ENCODE peak calls at places on chromosomes 2 and 18, in five cellular contexts. T is cardiac septum, I is MV-4-11, Y is cardiac muscle cell, D is ACHN. A is an unnamed sample.

GRCh38 chr18:47168509-47168908 is 7.7 kb downstream of the IER3IP1 start:
- DNase-seq in T (no peak), I (no peak), Y (no peak), D (no peak), A (no peak)

GRCh38 chr2:109736177-109736827 is 57.8 kb upstream of the RGPD5 start:
- DNase-seq in T (no peak), I (peak), Y (peak), D (peak), A (peak)

GRCh38 chr2:225590932-225591331 is 191.4 kb downstream of the NYAP2 start:
- DNase-seq in T (no peak), I (no peak), Y (no peak), D (no peak), A (no peak)

GRCh38 chr18:11944786-11945185 is 36.5 kb upstream of the IMPA2 start:
- DNase-seq in T (no peak), I (no peak), Y (no peak), D (no peak), A (no peak)

GRCh38 chr2:182088681-182089333 is 103.2 kb downstream of the PPP1R1C start:
- DNase-seq in T (no peak), I (no peak), Y (no peak), D (no peak), A (no peak)

GRCh38 chr2:170711196-170711773 is 3.9 kb upstream of the SP5 start:
- DNase-seq in T (no peak), I (no peak), Y (no peak), D (no peak), A (no peak)

GRCh38 chr2:1971124-1971523 is 226.8 kb upstream of the PXDN start:
- DNase-seq in T (no peak), I (no peak), Y (no peak), D (no peak), A (no peak)

GRCh38 chr2:219676586-219676985 is 49.2 kb downstream of the SLC4A3 start:
- DNase-seq in T (no peak), I (peak), Y (no peak), D (no peak), A (no peak)

GRCh38 chr2:73172963-73173362 is 29.4 kb upstream of the NOTO start:
- DNase-seq in T (no peak), I (no peak), Y (peak), D (no peak), A (no peak)

GRCh38 chr2:10316336-10316735 is 13.6 kb downstream of the HPCAL1 start:
- DNase-seq in T (no peak), I (no peak), Y (peak), D (no peak), A (no peak)

GRCh38 chr2:4972472-4972871 is 719.7 kb upstream of the SOX11 start:
- DNase-seq in T (no peak), I (no peak), Y (no peak), D (no peak), A (no peak)

GRCh38 chr18:76494541-76495403 is at the start of gene ZNF516:
- DNase-seq in T (no peak), I (peak), Y (peak), D (peak), A (no peak)

GRCh38 chr18:10122116-10122515 is 208.3 kb downstream of the VAPA start:
- DNase-seq in T (no peak), I (no peak), Y (peak), D (no peak), A (no peak)

GRCh38 chr18:7941533-7941932 is 374.4 kb downstream of the PTPRM start:
- DNase-seq in T (no peak), I (no peak), Y (no peak), D (no peak), A (no peak)

GRCh38 chr2:11752906-11753305 is 6.5 kb downstream of the LPIN1 start:
- DNase-seq in T (no peak), I (no peak), Y (no peak), D (no peak), A (no peak)

GRCh38 chr2:227079726-227080125 is 84.3 kb downstream of the COL4A4 start:
- DNase-seq in T (no peak), I (no peak), Y (no peak), D (no peak), A (no peak)

GRCh38 chr2:27920148-27920885 is 29.8 kb downstream of the BABAM2 start:
- DNase-seq in T (no peak), I (peak), Y (peak), D (peak), A (no peak)

GRCh38 chr2:150167711-150168110 is 319.8 kb downstream of the RND3 start:
- DNase-seq in T (no peak), I (no peak), Y (peak), D (peak), A (no peak)

GRCh38 chr18:49024808-49025361 is 74.1 kb upstream of the SMAD7 start:
- DNase-seq in T (no peak), I (no peak), Y (no peak), D (no peak), A (no peak)

GRCh38 chr2:12005886-12006681 is 259.7 kb downstream of the LPIN1 start:
- DNase-seq in T (no peak), I (peak), Y (peak), D (peak), A (peak)

GRCh38 chr2:27216416-27217137 is 592 bp upstream of the CAD start:
- DNase-seq in T (no peak), I (no peak), Y (no peak), D (no peak), A (no peak)

GRCh38 chr2:205405752-205406151 is 276.5 kb upstream of the NRP2 start:
- DNase-seq in T (no peak), I (no peak), Y (peak), D (no peak), A (no peak)

GRCh38 chr2:12064153-12064552 is 317.7 kb downstream of the LPIN1 start:
- DNase-seq in T (no peak), I (no peak), Y (no peak), D (no peak), A (no peak)

GRCh38 chr2:16105178-16105663 is 164.9 kb downstream of the MYCN start:
- DNase-seq in T (no peak), I (no peak), Y (no peak), D (no peak), A (no peak)

GRCh38 chr18:2529154-2529553 is 42.2 kb downstream of the METTL4 start:
- DNase-seq in T (no peak), I (no peak), Y (peak), D (peak), A (no peak)

GRCh38 chr2:178448968-178449661 is 1.9 kb downstream of the PRKRA start:
- DNase-seq in T (no peak), I (no peak), Y (peak), D (no peak), A (no peak)

GRCh38 chr2:238945433-238946150 is 97.7 kb downstream of the TWIST2 start:
- DNase-seq in T (peak), I (peak), Y (peak), D (peak), A (peak)

GRCh38 chr2:12479042-12479601 is 237.6 kb upstream of the TRIB2 start:
- DNase-seq in T (no peak), I (peak), Y (no peak), D (no peak), A (no peak)

GRCh38 chr2:176407711-176408110 is 138.5 kb downstream of the MTX2 start:
- DNase-seq in T (no peak), I (no peak), Y (no peak), D (no peak), A (no peak)

GRCh38 chr2:18804540-18804939 is 215.2 kb upstream of the NT5C1B start:
- DNase-seq in T (no peak), I (no peak), Y (no peak), D (no peak), A (no peak)

GRCh38 chr2:176491172-176491904 is 222.1 kb downstream of the MTX2 start:
- DNase-seq in T (no peak), I (peak), Y (peak), D (no peak), A (peak)

GRCh38 chr18:58843662-58844035 is 21.0 kb upstream of the ZNF532 start:
- DNase-seq in T (no peak), I (no peak), Y (no peak), D (no peak), A (no peak)

GRCh38 chr18:59928201-59928600 is 28.4 kb downstream of the PMAIP1 start:
- DNase-seq in T (no peak), I (no peak), Y (no peak), D (no peak), A (no peak)

GRCh38 chr18:25737710-25738251 is 352.6 kb downstream of the SS18 start:
- DNase-seq in T (no peak), I (no peak), Y (peak), D (peak), A (peak)

A was measured in sciatic nerve.